ENCODE peak calls at places on chromosomes 12 and 14, in ten cellular contexts. E is NCI-H1417; X is COR-L47; W is HEK293T; Q is T-cell; V is kidney epithelial cell; K is NCI-H524; U is Caco-2; O is neural crest cell; Z is stimulated activated CD4-positive, alpha-beta T cell treated with anti-CD3 and anti-CD28 coated beads, Interleukin-2, amount 100 ng/mL, for 4 hours. Y is an unnamed sample.

GRCh38 chr14:65478017-65478416 is 65.5 kb downstream of the FUT8 start:
- DNase-seq in E (no peak), X (no peak), W (no peak), Q (no peak), V (no peak), K (no peak), U (no peak), O (no peak), Z (no peak), Y (no peak)

GRCh38 chr14:87411370-87411769 is 581.6 kb downstream of the GALC start:
- DNase-seq in E (no peak), X (no peak), W (no peak), Q (no peak), V (no peak), K (no peak), U (no peak), O (no peak), Z (no peak), Y (peak)

GRCh38 chr12:120413901-120414695 is 23.8 kb upstream of the COX6A1 start:
- DNase-seq in E (no peak), X (no peak), W (no peak), Q (no peak), V (no peak), K (no peak), U (no peak), O (peak), Z (no peak), Y (no peak)

GRCh38 chr12:100755186-100755585 is 39.4 kb upstream of the ANO4 start:
- DNase-seq in E (no peak), X (no peak), W (no peak), Q (no peak), V (no peak), K (no peak), U (no peak), O (no peak), Z (no peak), Y (no peak)

GRCh38 chr14:29649170-29649569 is 278.5 kb downstream of the PRKD1 start:
- DNase-seq in E (no peak), X (peak), W (no peak), Q (no peak), V (no peak), K (no peak), U (no peak), O (no peak), Z (no peak), Y (no peak)

GRCh38 chr14:88535149-88535548 is 19.7 kb downstream of the PTPN21 start:
- DNase-seq in E (no peak), X (no peak), W (peak), Q (no peak), V (no peak), K (no peak), U (peak), O (no peak), Z (no peak), Y (no peak)

GRCh38 chr12:113463746-113464743 is 7.6 kb downstream of the LHX5 start:
- DNase-seq in E (no peak), X (no peak), W (no peak), Q (no peak), V (no peak), K (peak), U (no peak), O (no peak), Z (no peak), Y (no peak)

GRCh38 chr12:56991319-56991906 is 14.9 kb downstream of the ZBTB39 start:
- DNase-seq in E (no peak), X (no peak), W (no peak), Q (no peak), V (no peak), K (no peak), U (no peak), O (no peak), Z (no peak), Y (peak)

GRCh38 chr14:54637829-54638446 is 71.0 kb downstream of the SAMD4A start:
- DNase-seq in E (no peak), X (no peak), W (no peak), Q (no peak), V (peak), K (peak), U (no peak), O (no peak), Z (no peak), Y (no peak)

GRCh38 chr12:78938341-78939084 is 73.9 kb downstream of the SYT1 start:
- DNase-seq in E (peak), X (peak), W (no peak), Q (no peak), V (no peak), K (peak), U (no peak), O (no peak), Z (no peak), Y (no peak)

GRCh38 chr12:60279224-60279623 is 683.4 kb downstream of the SLC16A7 start:
- DNase-seq in E (no peak), X (no peak), W (no peak), Q (no peak), V (no peak), K (no peak), U (no peak), O (no peak), Z (no peak), Y (no peak)

GRCh38 chr14:25463475-25463874 is 413.5 kb upstream of the STXBP6 start:
- DNase-seq in E (no peak), X (no peak), W (no peak), Q (no peak), V (no peak), K (no peak), U (no peak), O (no peak), Z (no peak), Y (no peak)

GRCh38 chr12:5438671-5439200 is 6.8 kb downstream of the NTF3 start:
- DNase-seq in E (no peak), X (no peak), W (no peak), Q (no peak), V (no peak), K (no peak), U (no peak), O (no peak), Z (no peak), Y (no peak)

GRCh38 chr12:67040861-67041137 is 228.4 kb upstream of the CAND1 start:
- DNase-seq in E (no peak), X (no peak), W (no peak), Q (no peak), V (no peak), K (no peak), U (no peak), O (no peak), Z (no peak), Y (no peak)

GRCh38 chr12:98744692-98745091 is 99.6 kb downstream of the APAF1 start:
- DNase-seq in E (no peak), X (no peak), W (no peak), Q (no peak), V (no peak), K (no peak), U (no peak), O (no peak), Z (no peak), Y (no peak)

GRCh38 chr12:68978678-68979077 is 45.7 kb upstream of the CPM start:
- DNase-seq in E (no peak), X (no peak), W (no peak), Q (no peak), V (no peak), K (no peak), U (no peak), O (no peak), Z (no peak), Y (no peak)

GRCh38 chr12:56212360-56212759 is 9.4 kb downstream of the RNF41 start:
- DNase-seq in E (no peak), X (no peak), W (no peak), Q (no peak), V (no peak), K (no peak), U (no peak), O (no peak), Z (no peak), Y (no peak)

GRCh38 chr12:39252628-39253027 is 190.3 kb downstream of the KIF21A start:
- DNase-seq in E (no peak), X (no peak), W (no peak), Q (no peak), V (no peak), K (no peak), U (no peak), O (no peak), Z (no peak), Y (no peak)

GRCh38 chr14:72553656-72554055 is 340.2 kb downstream of the DPF3 start:
- DNase-seq in E (no peak), X (no peak), W (no peak), Q (no peak), V (no peak), K (no peak), U (no peak), O (no peak), Z (no peak), Y (no peak)

GRCh38 chr12:46246021-46246700 is 22.7 kb downstream of the SLC38A1 start:
- DNase-seq in E (no peak), X (no peak), W (no peak), Q (no peak), V (no peak), K (no peak), U (no peak), O (no peak), Z (no peak), Y (no peak)